ENCODE peak calls at places on chromosomes 3 and 15, in four cellular contexts. N is left cardiac atrium, P is putamen, D is anterior cingulate cortex. U is an unnamed sample.

GRCh38 chr3:14700891-14701290 is 25.9 kb downstream of the C3orf20 start:
- DNase-seq in N (no peak), D (no peak), P (no peak), U (no peak)

GRCh38 chr15:66193066-66193465 is 60.5 kb downstream of the MEGF11 start:
- DNase-seq in D (no peak), N (no peak), P (no peak), U (no peak)

GRCh38 chr3:70980646-70981031 is 602.9 kb downstream of the FOXP1 start:
- DNase-seq in D (no peak), N (no peak), P (no peak), U (no peak)

GRCh38 chr15:77543159-77543882 is 89.4 kb downstream of the LINGO1 start:
- DNase-seq in N (peak), D (peak), P (peak), U (peak)

GRCh38 chr15:46304320-46304719 is 669.5 kb downstream of the SQOR start:
- DNase-seq in D (no peak), P (no peak), N (no peak), U (no peak)

GRCh38 chr3:71723452-71724170 is 1.6 kb downstream of the EIF4E3 start:
- DNase-seq in D (no peak), N (no peak), P (no peak), U (no peak)

GRCh38 chr3:123388050-123388449 is 60.8 kb downstream of the ADCY5 start:
- DNase-seq in N (no peak), P (no peak), D (no peak), U (no peak)

GRCh38 chr3:160040181-160040580 is 51.5 kb downstream of the IL12A start:
- DNase-seq in D (no peak), N (no peak), P (no peak), U (no peak)

GRCh38 chr15:56098230-56098899 is 105.0 kb upstream of the NEDD4 start:
- DNase-seq in P (no peak), D (no peak), N (no peak), U (no peak)

GRCh38 chr3:50666801-50667200 is 7.9 kb upstream of the DOCK3 start:
- DNase-seq in P (peak), D (no peak), N (no peak), U (no peak)

GRCh38 chr3:127442551-127442950 is 148.0 kb downstream of the TPRA1 start:
- DNase-seq in P (no peak), D (no peak), N (peak), U (no peak)

GRCh38 chr15:71199384-71200351 is 84.4 kb downstream of the THSD4 start:
- DNase-seq in D (no peak), N (no peak), P (no peak), U (no peak)

GRCh38 chr3:100429187-100429586 is 27.8 kb downstream of the LNP1 start:
- DNase-seq in D (no peak), N (no peak), P (no peak), U (no peak)

GRCh38 chr3:58899159-58899952 is 150.5 kb downstream of the CFAP20DC start:
- DNase-seq in N (peak), P (no peak), D (no peak), U (peak)

GRCh38 chr15:90871097-90871715 is 2.8 kb downstream of the FURIN start:
- DNase-seq in N (no peak), P (no peak), D (no peak), U (peak)

GRCh38 chr3:120567370-120568197 is 28.6 kb upstream of the NDUFB4 start:
- DNase-seq in D (no peak), P (no peak), N (no peak), U (no peak)